ENCODE peak calls at places on chromosome 11, in seven cellular contexts. V is IMR-90; G is T-cell; K is osteocyte; O is foreskin keratinocyte; F is coronary artery; H is CD8-positive, alpha-beta memory T cell. W is an unnamed sample.

GRCh38 chr11:112219476-112220232 is 6.6 kb upstream of the PTS start:
- DNase-seq in V (peak), G (peak), K (no peak), O (no peak), F (no peak), H (peak), W (no peak)

GRCh38 chr11:120793806-120794479 is 230.0 kb upstream of the TBCEL start:
- DNase-seq in V (no peak), G (no peak), K (no peak), O (no peak), F (no peak), H (no peak), W (no peak)

GRCh38 chr11:109729761-109730160 is 307.8 kb downstream of the C11orf87 start:
- DNase-seq in V (no peak), G (no peak), K (no peak), O (no peak), F (no peak), H (no peak), W (no peak)

GRCh38 chr11:133945087-133945974 is 11.4 kb downstream of the IGSF9B start:
- DNase-seq in V (peak), G (peak), K (no peak), O (no peak), F (no peak), H (peak), W (no peak)

GRCh38 chr11:105211806-105212531 is 72.4 kb upstream of the CARD18 start:
- DNase-seq in V (peak), G (no peak), K (no peak), O (no peak), F (no peak), H (no peak), W (no peak)

GRCh38 chr11:19779740-19780139 is 67.1 kb downstream of the NAV2 start:
- DNase-seq in V (no peak), G (no peak), K (no peak), O (no peak), F (peak), H (no peak), W (no peak)

GRCh38 chr11:105051559-105051958 is 6.4 kb upstream of the CARD16 start:
- DNase-seq in V (no peak), G (no peak), K (no peak), O (no peak), F (no peak), H (no peak), W (no peak)

GRCh38 chr11:77654770-77655434 is 17.3 kb upstream of the CLNS1A start:
- DNase-seq in V (peak), G (no peak), K (no peak), O (peak), F (no peak), H (no peak), W (no peak)

GRCh38 chr11:133681901-133682300 is 149.6 kb upstream of the OPCML start:
- DNase-seq in V (no peak), G (no peak), K (no peak), O (no peak), F (no peak), H (no peak), W (no peak)

GRCh38 chr11:74444173-74444832 is 23.0 kb downstream of the KCNE3 start:
- DNase-seq in V (no peak), G (no peak), K (no peak), O (no peak), F (no peak), H (no peak), W (no peak)

GRCh38 chr11:94747136-94748110 is 20.7 kb upstream of the AMOTL1 start:
- DNase-seq in V (no peak), G (no peak), K (no peak), O (peak), F (no peak), H (no peak), W (no peak)

GRCh38 chr11:99687320-99687719 is 666.6 kb downstream of the CNTN5 start:
- DNase-seq in V (no peak), G (no peak), K (no peak), O (no peak), F (no peak), H (no peak), W (no peak)

GRCh38 chr11:69273571-69273970 is 20.4 kb upstream of the MYEOV start:
- DNase-seq in V (no peak), G (no peak), K (no peak), O (no peak), F (no peak), H (no peak), W (no peak)

GRCh38 chr11:118074091-118074685 is 2.7 kb upstream of the TMPRSS4 start:
- DNase-seq in V (no peak), G (no peak), K (no peak), O (no peak), F (no peak), H (no peak), W (no peak)

GRCh38 chr11:128517457-128518230 is 69.7 kb downstream of the ETS1 start:
- DNase-seq in V (no peak), G (no peak), K (no peak), O (no peak), F (no peak), H (no peak), W (no peak)

GRCh38 chr11:80606726-80607125 is 1165.9 kb upstream of the TENM4 start:
- DNase-seq in V (no peak), G (no peak), K (no peak), O (no peak), F (no peak), H (no peak), W (no peak)

GRCh38 chr11:34052608-34053160 is 1.2 kb downstream of the CAPRIN1 start:
- DNase-seq in V (no peak), G (no peak), K (no peak), O (no peak), F (no peak), H (peak), W (no peak)

GRCh38 chr11:108593910-108594434 is 404 bp upstream of the EXPH5 start:
- DNase-seq in V (no peak), G (no peak), K (no peak), O (no peak), F (no peak), H (no peak), W (no peak)

GRCh38 chr11:8732748-8733241 is 50.2 kb downstream of the RPL27A start:
- DNase-seq in V (peak), G (no peak), K (peak), O (no peak), F (peak), H (no peak), W (no peak)

GRCh38 chr11:1633864-1634263 is 4.3 kb downstream of the KRTAP5-5 start:
- DNase-seq in V (no peak), G (no peak), K (no peak), O (no peak), F (no peak), H (no peak), W (no peak)

GRCh38 chr11:12719221-12719620 is 45.0 kb downstream of the TEAD1 start:
- DNase-seq in V (peak), G (no peak), K (no peak), O (no peak), F (no peak), H (no peak), W (no peak)

GRCh38 chr11:86954288-86955110 is 696 bp downstream of the FZD4 start:
- DNase-seq in V (no peak), G (no peak), K (peak), O (no peak), F (peak), H (no peak), W (no peak)